ENCODE peak calls at places on chromosomes 1 and 21, in six cellular contexts. H is cardiac muscle cell, W is fibroblast of the aortic adventitia, L is omental fat pad, P is AG09319, J is progenitor cell of endocrine pancreas. T is an unnamed sample.

GRCh38 chr1:206469411-206469932 is 804 bp upstream of the IKBKE start:
- DNase-seq in H (no peak), W (no peak), L (no peak), P (no peak), J (no peak), T (no peak)

GRCh38 chr21:44509539-44509938 is 30.5 kb downstream of the KRTAP10-1 start:
- DNase-seq in H (no peak), W (no peak), L (no peak), P (no peak), J (no peak), T (no peak)

GRCh38 chr1:14625587-14626447 is 27.3 kb downstream of the KAZN start:
- DNase-seq in H (no peak), W (no peak), L (no peak), P (no peak), J (no peak), T (no peak)

GRCh38 chr1:94863297-94863911 is 43.2 kb downstream of the SLC44A3 start:
- DNase-seq in H (no peak), W (peak), L (no peak), P (no peak), J (no peak), T (no peak)

GRCh38 chr1:15876357-15876756 is 28.9 kb downstream of the SPEN start:
- DNase-seq in H (peak), W (no peak), L (no peak), P (no peak), J (no peak), T (no peak)

GRCh38 chr1:178702141-178702540 is 22.9 kb upstream of the RALGPS2 start:
- DNase-seq in H (no peak), W (peak), L (no peak), P (no peak), J (no peak), T (no peak)

GRCh38 chr1:214660900-214661299 is 57.9 kb downstream of the CENPF start:
- DNase-seq in H (peak), W (peak), L (no peak), P (peak), J (peak), T (no peak)

GRCh38 chr1:28028873-28029654 is 59.3 kb downstream of the EYA3 start:
- DNase-seq in H (no peak), W (peak), L (no peak), P (no peak), J (no peak), T (no peak)

GRCh38 chr1:9400425-9401079 is 107.9 kb downstream of the SPSB1 start:
- DNase-seq in H (no peak), W (no peak), L (no peak), P (no peak), J (no peak), T (no peak)

GRCh38 chr1:220454155-220454777 is 73.7 kb upstream of the MARK1 start:
- DNase-seq in H (no peak), W (no peak), L (no peak), P (no peak), J (no peak), T (no peak)

GRCh38 chr1:111253876-111254275 is 26.4 kb downstream of the CHI3L2 start:
- DNase-seq in H (no peak), W (no peak), L (no peak), P (no peak), J (no peak), T (no peak)

GRCh38 chr1:230977781-230978490 is 725 bp downstream of the TTC13 start:
- DNase-seq in H (peak), W (peak), L (no peak), P (no peak), J (peak), T (peak)

GRCh38 chr1:159977364-159978106 is 23.5 kb upstream of the SLAMF9 start:
- DNase-seq in H (no peak), W (no peak), L (no peak), P (no peak), J (no peak), T (peak)

GRCh38 chr1:30268923-30269666 is 454.3 kb downstream of the MATN1 start:
- DNase-seq in H (no peak), W (no peak), L (no peak), P (no peak), J (no peak), T (no peak)

GRCh38 chr1:64969305-64970066 is 3.1 kb upstream of the JAK1 start:
- DNase-seq in H (no peak), W (peak), L (no peak), P (no peak), J (no peak), T (no peak)
- TF ChIP-seq CTCF in H (no peak), W (no peak), L (no peak), P (no peak), J (no peak), T (no peak)

GRCh38 chr1:204763773-204764427 is 78.4 kb upstream of the LRRN2 start:
- DNase-seq in H (peak), W (peak), L (peak), P (peak), J (peak), T (peak)
- TF ChIP-seq CTCF in H (peak), W (peak), L (no peak), P (peak), J (peak), T (peak)

DNA sequence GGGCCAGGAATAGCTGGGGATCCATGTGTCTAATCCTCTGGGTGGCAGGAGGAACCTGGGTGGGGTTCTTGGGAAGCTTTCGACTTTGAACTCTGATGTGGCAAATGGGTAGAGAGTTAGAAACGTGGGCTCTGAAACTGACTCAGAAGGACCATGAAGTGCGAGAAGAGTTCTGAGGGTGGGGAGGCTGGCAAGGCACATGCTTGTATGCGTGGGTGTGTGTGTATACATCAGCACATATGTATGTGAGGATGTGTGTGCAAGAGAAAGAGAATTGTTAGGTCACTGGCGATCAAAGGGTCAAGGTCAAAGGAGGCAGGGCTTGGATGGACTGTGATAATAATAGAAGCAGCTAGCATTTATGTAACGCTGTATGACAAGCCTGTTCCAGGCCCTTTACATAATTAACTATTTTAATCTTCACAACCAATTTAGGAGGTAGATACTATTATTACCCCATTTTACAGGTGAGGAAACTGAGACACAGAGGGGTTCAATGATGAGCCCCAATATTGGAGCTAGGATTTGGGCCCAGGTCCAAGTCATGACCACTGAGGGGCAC is 84.5 kb upstream of the POU3F1 start:
- DNase-seq in H (no peak), W (no peak), L (no peak), P (no peak), J (no peak), T (no peak)
- TF ChIP-seq CTCF in H (no peak), W (no peak), L (no peak), P (no peak), J (no peak), T (no peak)

DNA sequence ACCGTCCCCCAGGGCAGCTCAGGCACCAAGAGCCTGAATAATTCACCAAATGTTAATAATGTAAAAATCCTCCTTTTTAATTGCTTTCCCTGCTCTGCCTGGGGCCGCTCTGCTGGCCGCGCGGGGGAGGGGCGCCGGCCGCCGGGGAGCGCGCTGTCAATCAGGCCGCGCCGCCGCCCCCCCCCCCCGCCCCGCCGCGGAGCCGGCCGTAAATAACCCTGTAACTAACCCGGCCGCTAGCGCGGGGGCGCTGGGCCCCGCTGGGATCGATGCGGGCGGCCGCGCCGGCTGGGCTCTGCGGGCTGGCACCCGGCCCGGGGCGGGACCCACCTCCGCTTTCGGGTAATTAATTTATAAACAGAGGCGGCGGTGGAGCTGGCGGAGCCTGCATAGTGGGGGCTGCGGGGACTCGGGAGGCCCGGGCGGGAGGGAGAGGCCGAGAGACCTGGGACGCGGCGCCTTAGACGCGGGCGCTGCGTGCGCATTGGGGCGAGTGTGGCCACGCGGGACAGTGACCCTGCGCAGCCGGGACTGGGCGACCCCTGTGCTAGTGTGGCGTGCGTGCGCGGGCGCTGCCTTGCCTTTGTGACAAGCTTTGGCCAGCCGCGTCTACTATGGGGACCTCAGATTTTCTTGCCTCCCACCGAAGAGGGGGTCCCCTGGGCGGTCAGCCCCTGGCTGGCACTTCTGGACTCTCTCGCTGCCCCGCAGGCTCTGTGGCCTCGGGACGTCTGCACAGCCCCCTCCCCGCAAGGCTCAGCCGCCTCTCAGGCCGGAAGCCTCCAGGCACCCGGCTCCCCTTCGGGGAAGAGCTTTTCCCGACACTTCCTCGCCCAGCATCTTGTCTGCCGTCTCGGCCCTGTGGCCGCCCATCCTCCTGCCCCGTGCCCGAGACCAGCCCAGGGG is 16.7 kb downstream of the SAMD11 start:
- DNase-seq in H (peak), W (peak), L (no peak), P (peak), J (peak), T (peak)
- TF ChIP-seq CTCF in H (no peak), W (no peak), L (no peak), P (no peak), J (no peak), T (no peak)

GRCh38 chr1:180906511-180906910 is 6.2 kb upstream of the KIAA1614 start:
- DNase-seq in H (no peak), W (no peak), L (no peak), P (no peak), J (no peak), T (no peak)
- TF ChIP-seq CTCF in H (no peak), W (no peak), L (no peak), P (no peak), J (no peak), T (no peak)

GRCh38 chr1:199033709-199034108 is 394.9 kb downstream of the PTPRC start:
- DNase-seq in H (no peak), W (no peak), L (no peak), P (no peak), J (no peak), T (no peak)
- TF ChIP-seq CTCF in H (no peak), W (no peak), L (no peak), P (no peak), J (no peak), T (no peak)